ENCODE peak calls at places on chromosomes 16 and 17, in six cellular contexts. J is activated CD8-positive, alpha-beta T cell treated with anti-CD3 and anti-CD28 coated beads for 36 hours; T is GM13977; P is fibroblast of mammary gland; I is Caco-2; Z is AG10803. X is an unnamed sample.
A peak's percentile ranks its signal among the peaks of the same experiment; 100 is the strongest.

GRCh38 chr17:28247671-28248556 is 71.1 kb upstream of the TMEM97 start:
- DNase-seq in Z (no peak), I (peak; percentile 66), T (no peak), P (no peak), J (no peak), X (no peak)

GRCh38 chr17:2707721-2708584 is 3.6 kb downstream of the CLUH start:
- DNase-seq in J (peak; percentile 28), T (no peak), Z (no peak), P (no peak), I (no peak), X (peak; percentile 78)

GRCh38 chr16:11964761-11965539 is at the start of gene TNFRSF17:
- DNase-seq in T (peak; percentile 68), P (peak; percentile 21), Z (peak; percentile 55), J (no peak), I (no peak), X (no peak)

GRCh38 chr16:62657116-62657515 is 620.9 kb upstream of the CDH8 start:
- DNase-seq in T (no peak), J (no peak), Z (no peak), I (no peak), P (no peak), X (no peak)

GRCh38 chr16:65945485-65945884 is 421.0 kb upstream of the CDH5 start:
- DNase-seq in I (no peak), P (no peak), J (no peak), Z (no peak), T (no peak), X (no peak)

GRCh38 chr17:8964801-8965393 is 610 bp downstream of the PIK3R5 start:
- DNase-seq in T (no peak), Z (no peak), J (peak; percentile 71), I (no peak), P (no peak), X (peak; percentile 83)

GRCh38 chr17:57294075-57294474 is 37.8 kb downstream of the MSI2 start:
- DNase-seq in J (no peak), P (no peak), Z (no peak), I (no peak), T (no peak), X (no peak)

GRCh38 chr17:76687278-76688164 is 23.2 kb downstream of the MXRA7 start:
- DNase-seq in Z (peak; percentile 76), J (no peak), P (peak; percentile 47), T (no peak), I (no peak), X (no peak)

DNA sequence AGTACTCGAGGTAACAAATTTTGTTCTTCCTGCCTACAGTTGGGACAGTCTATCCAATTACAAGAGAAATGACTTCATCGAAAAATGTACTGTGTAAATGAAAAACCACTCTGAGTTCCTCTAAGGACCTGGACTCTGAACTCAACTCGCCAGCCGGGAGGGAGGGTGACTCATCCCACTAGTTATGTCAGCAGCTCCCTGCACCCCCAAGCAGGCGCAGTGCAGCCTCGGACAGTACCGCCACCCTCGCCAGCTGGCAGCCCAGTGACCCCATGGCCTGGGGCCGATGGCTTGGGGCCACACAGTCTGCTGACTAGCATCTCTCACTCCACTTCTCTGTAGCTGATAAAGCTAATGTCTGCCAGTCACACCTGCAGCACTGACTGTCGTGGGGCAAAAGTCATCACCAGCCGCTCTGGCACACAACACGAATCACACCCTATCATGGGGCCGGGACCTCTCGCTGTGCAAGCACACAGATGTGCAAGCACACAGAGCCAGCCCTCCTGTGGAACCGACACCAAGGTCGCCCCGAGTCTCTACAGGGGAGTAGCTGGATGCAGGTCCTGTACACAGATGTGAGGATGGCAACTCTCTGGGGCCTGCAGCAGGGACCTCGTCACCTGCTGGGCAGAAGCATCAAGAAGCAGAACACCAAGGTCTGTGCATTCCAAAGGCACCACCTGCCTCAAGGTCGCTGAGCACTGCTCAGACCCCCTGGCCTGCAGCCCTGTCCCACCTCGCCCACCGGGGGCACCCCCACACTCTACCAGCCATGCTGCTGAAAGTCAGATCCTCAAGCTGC is 5.7 kb downstream of the CSNK1D start:
- DNase-seq in I (peak; percentile 95), Z (peak; percentile 94), T (no peak), J (peak; percentile 65), P (peak; percentile 99), X (peak; percentile 94)
- TF ChIP-seq CTCF in I (no peak), Z (no peak), T (no peak), J (no peak), P (no peak), X (no peak)

GRCh38 chr17:51322390-51323029 is 62.2 kb downstream of the UTP18 start:
- DNase-seq in Z (peak; percentile 14), P (peak; percentile 22), J (no peak), T (peak; percentile 45), I (no peak), X (no peak)
- TF ChIP-seq CTCF in Z (peak; percentile 36), P (peak; percentile 43), J (peak; percentile 62), T (peak; percentile 68), I (peak; percentile 87), X (no peak)

DNA sequence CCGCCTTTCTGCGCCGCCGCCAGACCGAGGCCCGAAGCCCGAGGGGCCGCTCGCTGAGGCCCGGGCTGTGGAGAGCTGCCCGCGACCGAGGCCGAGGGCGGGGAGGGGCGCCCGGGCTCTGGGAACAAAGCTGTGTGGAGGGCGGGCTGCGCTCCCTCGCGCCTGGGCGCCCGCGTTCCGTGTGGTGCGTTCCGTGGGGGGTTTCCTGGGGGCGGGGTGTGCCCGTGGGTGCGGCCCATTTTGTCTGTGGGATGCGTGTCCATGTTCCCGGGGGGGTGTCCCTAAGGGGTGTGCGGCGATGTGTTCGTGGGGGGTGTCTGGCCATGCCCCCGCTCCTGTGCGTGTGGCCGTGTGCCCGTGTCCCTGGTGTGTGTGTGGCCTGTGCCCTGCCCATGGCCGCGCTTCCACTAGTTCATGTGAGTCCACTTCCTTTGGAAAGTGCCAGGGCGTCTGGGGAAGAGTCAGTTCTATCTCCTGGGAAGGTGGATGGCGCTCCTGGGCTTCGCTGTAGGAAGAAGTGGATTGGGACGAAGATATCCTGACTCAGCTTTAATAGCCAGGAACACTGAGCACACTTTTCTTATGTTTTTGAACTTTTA is 520 bp downstream of the JPT2 start:
- DNase-seq in Z (peak; percentile 48), I (no peak), J (peak; percentile 46), T (no peak), P (peak; percentile 38), X (peak; percentile 46)
- TF ChIP-seq CTCF in Z (no peak), I (no peak), J (no peak), T (no peak), P (peak; percentile 1), X (no peak)

GRCh38 chr17:37558299-37558698 is 50.9 kb downstream of the SYNRG start:
- DNase-seq in I (no peak), J (no peak), Z (no peak), P (no peak), T (no peak), X (no peak)
- TF ChIP-seq CTCF in I (no peak), J (no peak), Z (no peak), P (no peak), T (no peak), X (no peak)

GRCh38 chr17:81808778-81809555 is 5.0 kb downstream of the GCGR start:
- DNase-seq in T (no peak), P (no peak), I (no peak), J (peak; percentile 41), Z (no peak), X (no peak)
- TF ChIP-seq CTCF in T (peak; percentile 32), P (no peak), I (peak; percentile 38), J (no peak), Z (no peak), X (no peak)

GRCh38 chr16:19523559-19524355 is at the start of gene CCP110:
- DNase-seq in I (peak; percentile 94), P (peak; percentile 95), Z (peak; percentile 94), J (peak; percentile 98), T (peak; percentile 93), X (peak; percentile 99)

GRCh38 chr16:19523184-19523558 is 571 bp upstream of the CCP110 start:
- DNase-seq in Z (no peak), I (no peak), J (no peak), P (no peak), T (no peak), X (no peak)

GRCh38 chr16:19522369-19523159 is 666 bp upstream of the GDE1 start:
- DNase-seq in J (no peak), T (no peak), P (no peak), Z (no peak), I (no peak), X (no peak)

GRCh38 chr16:19520861-19521331 is 1.0 kb downstream of the GDE1 start:
- DNase-seq in Z (no peak), P (peak; percentile 74), T (peak; percentile 20), I (peak; percentile 45), J (peak; percentile 37), X (no peak)

DNA sequence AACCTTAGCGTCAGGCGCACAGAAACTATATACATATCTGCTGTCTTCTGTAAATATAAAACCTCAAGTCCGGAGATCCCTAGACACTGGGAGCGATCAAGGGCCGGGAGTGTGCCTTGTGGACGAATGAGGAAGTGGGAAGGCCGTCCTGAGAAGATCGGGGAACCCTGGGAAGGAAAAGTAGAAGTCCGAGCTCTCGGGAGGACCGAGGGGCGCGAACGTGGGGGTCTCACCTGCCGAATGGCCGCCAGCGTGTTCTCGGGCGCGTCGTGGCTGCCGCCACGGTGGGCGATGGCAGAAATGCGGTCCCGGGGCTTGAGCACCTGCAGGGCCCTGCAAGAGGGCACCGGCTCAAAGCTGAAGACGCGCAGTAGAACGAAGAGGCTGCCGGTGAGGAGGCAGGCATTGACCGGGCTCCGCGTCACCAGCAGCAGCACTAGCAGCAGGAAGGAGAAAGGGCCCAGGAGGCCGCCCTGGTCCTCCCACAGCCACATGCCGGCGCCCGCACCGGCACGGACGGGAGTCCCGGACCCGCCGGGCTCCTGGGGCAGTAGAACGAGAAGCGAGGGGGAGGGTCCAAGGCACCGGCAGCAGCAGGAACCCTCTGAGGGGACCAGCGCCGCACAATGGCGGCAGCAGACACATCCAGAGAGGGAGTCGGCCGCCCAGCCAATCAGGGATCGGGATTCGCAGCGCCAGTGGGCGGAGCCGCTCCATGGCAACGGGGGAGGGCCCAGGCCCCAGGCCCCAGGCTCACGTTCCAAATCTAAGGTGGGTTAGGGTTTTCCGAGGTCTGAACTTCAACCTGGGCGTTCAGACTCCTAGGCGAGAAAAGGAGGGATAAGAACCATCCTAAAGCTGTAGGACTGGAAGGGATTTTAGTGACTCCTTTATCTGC is at the start of gene GDE1:
- DNase-seq in Z (peak; percentile 83), I (peak; percentile 93), J (peak; percentile 96), P (peak; percentile 82), T (peak; percentile 93), X (peak; percentile 96)
- TF ChIP-seq CTCF in Z (peak; percentile 49), I (peak; percentile 57), J (peak; percentile 30), P (peak; percentile 25), T (peak; percentile 57), X (no peak)

DNA sequence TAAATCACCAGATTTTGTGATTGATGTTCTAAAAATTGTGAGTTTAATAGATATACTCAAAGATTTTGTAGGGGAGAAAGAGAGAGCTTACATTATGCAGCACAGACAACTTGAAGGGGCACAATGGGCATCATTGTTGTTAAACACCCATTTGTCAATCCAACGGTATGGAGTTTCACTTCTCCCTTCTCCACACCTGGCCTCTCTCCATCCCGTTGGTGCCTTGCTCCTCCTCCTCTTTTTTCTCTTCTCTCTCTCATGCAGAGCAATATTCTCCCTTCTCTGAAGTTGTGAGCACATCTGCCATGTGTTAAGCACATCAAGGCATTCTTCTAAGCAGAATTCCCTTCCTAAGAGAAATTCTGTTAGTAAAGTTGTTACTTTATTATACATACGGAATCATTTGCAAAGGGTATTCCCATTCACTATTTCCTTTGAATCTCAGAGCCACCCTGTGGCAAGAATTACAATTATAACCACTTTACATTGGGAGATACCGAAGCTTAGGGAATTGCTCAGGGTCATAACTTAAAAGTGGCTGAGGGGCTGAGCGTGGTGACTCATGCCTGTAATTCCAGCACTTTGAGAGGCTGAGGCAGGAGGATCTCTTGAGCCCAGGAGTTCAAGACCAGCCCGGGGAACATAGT is 40.5 kb upstream of the SKAP1 start:
- DNase-seq in J (no peak), I (no peak), P (peak; percentile 63), Z (peak; percentile 81), T (no peak), X (no peak)
- TF ChIP-seq CTCF in J (no peak), I (no peak), P (no peak), Z (peak; percentile 46), T (no peak), X (no peak)